ENCODE peak calls at places on chromosomes 1 and 21, in seven cellular contexts. C is mesendoderm, R is H1, E is mesenchymal stem cell, J is H9, O is neuronal stem cell, W is IMR-90. V is an unnamed sample.

GRCh38 chr1:171985639-171986038 is 144.3 kb downstream of the DNM3 start:
- DNase-seq in C (peak; percentile 60), W (no peak), R (no peak), E (peak; percentile 33), O (no peak), J (peak; percentile 53), V (no peak)

GRCh38 chr1:31835415-31835814 is 19.6 kb upstream of the SPOCD1 start:
- DNase-seq in J (no peak), O (no peak), W (no peak), R (no peak), E (no peak), C (no peak), V (no peak)

GRCh38 chr1:230163719-230164118 is 96.7 kb downstream of the GALNT2 start:
- DNase-seq in J (peak; percentile 17), W (no peak), E (no peak), R (no peak), O (no peak), C (no peak), V (no peak)

GRCh38 chr1:9651220-9651564 is 339 bp upstream of the PIK3CD start:
- DNase-seq in R (no peak), C (no peak), W (no peak), J (no peak), O (no peak), E (no peak), V (no peak)

GRCh38 chr1:173341307-173341706 is 134.2 kb upstream of the TNFSF4 start:
- DNase-seq in E (peak; percentile 56), W (peak; percentile 82), C (no peak), O (no peak), J (no peak), R (no peak), V (no peak)

GRCh38 chr1:232524056-232524455 is 105.9 kb downstream of the SIPA1L2 start:
- DNase-seq in C (no peak), O (no peak), R (no peak), W (peak; percentile 31), E (no peak), J (no peak), V (no peak)

GRCh38 chr1:192903142-192903541 is 94.3 kb downstream of the RGS2 start:
- DNase-seq in O (no peak), R (no peak), J (no peak), E (no peak), C (no peak), W (no peak), V (no peak)

GRCh38 chr1:171185064-171185463 is at the start of gene FMO2:
- DNase-seq in R (no peak), O (no peak), J (no peak), C (peak; percentile 1), E (no peak), W (no peak), V (peak; percentile 4)

GRCh38 chr1:181296180-181296579 is 187.1 kb upstream of the CACNA1E start:
- DNase-seq in C (no peak), E (no peak), J (no peak), O (no peak), R (no peak), W (no peak), V (no peak)

GRCh38 chr1:201213926-201214325 is 23.3 kb downstream of the IGFN1 start:
- DNase-seq in R (no peak), J (no peak), C (no peak), E (no peak), W (no peak), O (no peak), V (no peak)

GRCh38 chr1:163844393-163844948 is 522.7 kb downstream of the NUF2 start:
- DNase-seq in E (peak; percentile 27), C (no peak), R (no peak), J (no peak), W (peak; percentile 23), O (no peak), V (no peak)

GRCh38 chr1:230857822-230858221 is 10.5 kb downstream of the C1orf198 start:
- DNase-seq in W (peak; percentile 70), E (peak; percentile 65), O (no peak), J (no peak), C (no peak), R (no peak), V (no peak)

GRCh38 chr1:54372978-54373377 is 33.2 kb downstream of the SSBP3 start:
- DNase-seq in O (no peak), E (no peak), C (no peak), W (no peak), R (no peak), J (no peak), V (no peak)

GRCh38 chr1:192610114-192610958 is 25.6 kb upstream of the RGS13 start:
- DNase-seq in O (no peak), E (peak; percentile 52), W (peak; percentile 45), C (no peak), R (no peak), J (no peak), V (peak; percentile 57)

GRCh38 chr1:151311589-151312331 is 15.5 kb downstream of the PI4KB start:
- DNase-seq in O (no peak), W (peak; percentile 100), R (no peak), E (peak; percentile 100), C (peak; percentile 96), J (no peak), V (peak; percentile 99)

GRCh38 chr1:205533729-205534443 is 29.4 kb downstream of the CDK18 start:
- DNase-seq in W (no peak), E (no peak), R (no peak), J (no peak), C (no peak), O (no peak), V (no peak)

GRCh38 chr1:51664412-51665240 is 47.7 kb downstream of the OSBPL9 start:
- DNase-seq in R (no peak), E (peak; percentile 84), J (no peak), O (no peak), C (no peak), W (peak; percentile 73), V (no peak)

GRCh38 chr1:235068155-235069121 is 60.2 kb downstream of the TOMM20 start:
- DNase-seq in J (no peak), R (no peak), E (peak; percentile 65), W (peak; percentile 89), O (no peak), C (no peak), V (peak; percentile 98)

GRCh38 chr1:176374967-176375569 is 87.9 kb upstream of the PAPPA2 start:
- DNase-seq in J (peak; percentile 79), O (peak; percentile 77), W (peak; percentile 62), E (peak; percentile 64), C (peak; percentile 81), R (peak; percentile 93), V (peak; percentile 95)

GRCh38 chr1:22925111-22925510 is 47.6 kb downstream of the LACTBL1 start:
- DNase-seq in W (peak; percentile 17), O (no peak), C (no peak), E (no peak), R (no peak), J (no peak), V (no peak)

GRCh38 chr1:29640428-29640785 is 404.1 kb downstream of the PTPRU start:
- DNase-seq in O (no peak), E (no peak), J (peak; percentile 22), R (peak; percentile 28), C (no peak), W (no peak), V (no peak)

GRCh38 chr21:26165331-26165730 is 5.2 kb downstream of the APP start:
- DNase-seq in E (no peak), R (no peak), C (no peak), W (no peak), J (no peak), O (no peak), V (no peak)

GRCh38 chr1:50959913-50960844 is at the start of gene FAF1:
- DNase-seq in J (peak; percentile 98), R (peak; percentile 98), C (peak; percentile 99), E (peak; percentile 97), O (peak; percentile 96), W (peak; percentile 95), V (peak; percentile 99)

GRCh38 chr1:229624906-229625871 is 733 bp downstream of the TAF5L start:
- DNase-seq in R (peak; percentile 66), O (peak; percentile 4), J (peak; percentile 49), W (peak; percentile 58), C (peak; percentile 65), E (peak; percentile 61), V (peak; percentile 86)

GRCh38 chr1:32786856-32787255 is 30.3 kb downstream of the YARS1 start:
- DNase-seq in R (no peak), C (no peak), W (no peak), J (no peak), E (no peak), O (no peak), V (no peak)

DNA sequence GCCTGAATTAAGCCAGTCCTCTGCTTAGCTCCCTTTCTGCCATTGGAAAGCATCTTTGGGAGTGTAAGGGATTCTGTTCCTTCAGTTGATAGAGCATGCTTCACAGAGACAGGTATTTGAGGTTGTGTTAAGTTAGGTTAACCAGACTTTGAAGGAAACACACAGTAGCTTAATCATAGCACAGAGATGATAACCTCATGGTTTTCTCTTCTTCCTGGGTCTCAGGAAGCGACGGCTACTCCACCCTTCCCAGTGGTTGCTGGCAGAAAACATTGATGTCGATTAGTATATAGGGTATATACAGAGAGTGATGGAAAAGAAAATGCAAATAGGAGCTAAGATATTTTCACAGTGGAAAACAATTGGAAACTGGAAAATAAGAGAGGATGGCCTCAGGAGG is 42.0 kb downstream of the S1PR1 start:
- DNase-seq in C (no peak), R (no peak), O (no peak), W (no peak), E (no peak), J (no peak), V (no peak)
- H4K8ac ChIP-seq in C (no peak overlapping the region), R (no peak overlapping the region), O (no peak overlapping the region), W (no peak overlapping the region), E (no peak overlapping the region), J (no peak overlapping the region), V (no peak overlapping the region)

DNA sequence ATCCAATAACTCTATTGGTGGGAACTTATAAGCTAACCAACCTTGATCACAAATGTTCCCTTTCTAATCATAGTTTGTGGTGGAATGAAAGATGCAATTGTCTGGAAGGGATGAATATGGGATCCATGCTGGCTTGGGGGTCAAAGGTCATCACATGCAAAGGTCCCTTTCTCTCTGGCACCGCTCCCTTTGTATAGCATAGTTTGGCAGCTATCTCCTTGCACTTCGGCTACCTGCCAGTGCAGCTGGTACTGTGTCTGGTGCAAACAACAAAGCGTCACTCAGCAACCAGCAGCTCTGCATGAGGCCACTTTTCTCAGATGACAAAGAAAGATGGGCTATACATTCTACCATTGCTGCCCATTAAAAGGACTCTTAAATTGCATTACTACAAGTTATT is 188.2 kb upstream of the NFIA start:
- DNase-seq in E (no peak), C (no peak), R (no peak), J (no peak), W (no peak), O (peak; percentile 42), V (no peak)
- H4K8ac ChIP-seq in E (no peak overlapping the region), C (no peak overlapping the region), R (no peak overlapping the region), J (no peak overlapping the region), W (no peak overlapping the region), O (no peak overlapping the region), V (no peak overlapping the region)

GRCh38 chr1:11105586-11105985 is 5.9 kb upstream of the EXOSC10 start:
- DNase-seq in W (no peak), E (no peak), R (no peak), O (no peak), J (no peak), C (no peak), V (no peak)
- H4K8ac ChIP-seq in W (no peak overlapping the region), E (no peak overlapping the region), R (no peak overlapping the region), O (no peak overlapping the region), J (no peak overlapping the region), C (no peak overlapping the region), V (no peak overlapping the region)

DNA sequence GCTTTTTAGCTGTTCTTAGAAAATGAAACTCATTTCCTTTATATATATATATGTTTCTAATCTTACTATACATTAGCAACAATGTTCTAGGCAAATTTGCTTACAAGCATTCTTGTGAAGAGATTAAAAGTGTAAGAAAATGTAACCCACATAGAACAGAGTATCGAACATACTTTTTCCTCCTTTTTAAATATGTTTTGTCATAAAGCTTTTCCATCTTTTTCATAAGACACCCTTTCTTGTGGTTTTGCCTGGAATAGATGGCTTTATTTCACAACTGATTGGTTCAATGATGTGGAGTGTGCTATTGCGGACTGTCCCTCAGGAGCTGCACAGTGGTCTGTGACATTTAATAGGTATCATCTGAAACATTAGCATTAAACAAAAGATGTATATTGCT is 48.6 kb upstream of the C1orf146 start:
- DNase-seq in J (no peak), C (no peak), O (no peak), R (no peak), W (no peak), E (no peak), V (no peak)
- H4K8ac ChIP-seq in J (no peak overlapping the region), C (no peak overlapping the region), O (no peak overlapping the region), R (no peak overlapping the region), W (no peak overlapping the region), E (no peak overlapping the region), V (no peak overlapping the region)

V was measured in trophoblast cell.